ENCODE peak calls at places on chromosomes 6 and 20, in four cellular contexts. A is A549, P is tibial nerve, F is transverse colon. T is an unnamed sample.

GRCh38 chr20:23009636-23010035 is 25.5 kb upstream of the SSTR4 start:
- DNase-seq in A (peak; percentile 51), P (no peak), F (no peak), T (peak; percentile 64)

GRCh38 chr20:20138301-20139064 is 86.2 kb downstream of the CFAP61 start:
- DNase-seq in A (no peak), P (no peak), F (no peak), T (no peak)

GRCh38 chr6:162063666-162064065 is 663.9 kb downstream of the PRKN start:
- DNase-seq in A (no peak), P (no peak), F (no peak), T (no peak)

GRCh38 chr20:6819599-6819998 is 52.1 kb downstream of the BMP2 start:
- DNase-seq in A (no peak), P (no peak), F (peak; percentile 19), T (no peak)

GRCh38 chr6:136666041-136666440 is 115.8 kb upstream of the MAP7 start:
- DNase-seq in A (no peak), P (no peak), F (no peak), T (no peak)

GRCh38 chr20:59082077-59082740 is 39.6 kb upstream of the PRELID3B start:
- DNase-seq in A (no peak), P (no peak), F (no peak), T (no peak)

GRCh38 chr6:95574811-95575210 is 2.5 kb upstream of the MANEA start:
- DNase-seq in A (no peak), P (no peak), F (no peak), T (no peak)

GRCh38 chr6:73644941-73645591 is 8.7 kb downstream of the SLC17A5 start:
- DNase-seq in A (no peak), P (no peak), F (no peak), T (no peak)

GRCh38 chr6:57248311-57248895 is 26.3 kb upstream of the RAB23 start:
- DNase-seq in A (no peak), P (no peak), F (no peak), T (no peak)

GRCh38 chr20:49501917-49502316 is 19.4 kb upstream of the KCNB1 start:
- DNase-seq in A (no peak), P (no peak), F (no peak), T (no peak)

GRCh38 chr6:107618672-107619071 is 128.8 kb downstream of the SOBP start:
- DNase-seq in A (no peak), P (no peak), F (peak; percentile 20), T (no peak)

GRCh38 chr6:103079867-103080266 is 1686.4 kb downstream of the GRIK2 start:
- DNase-seq in A (no peak), P (no peak), F (no peak), T (no peak)

GRCh38 chr6:82030761-82031160 is 216.8 kb downstream of the IBTK start:
- DNase-seq in A (no peak), P (no peak), F (no peak), T (no peak)

GRCh38 chr20:36825374-36826104 is 50.4 kb upstream of the TLDC2 start:
- DNase-seq in A (no peak), P (no peak), F (no peak), T (no peak)

GRCh38 chr6:84274856-84275255 is 47.4 kb upstream of the CEP162 start:
- DNase-seq in A (no peak), P (no peak), F (no peak), T (no peak)

GRCh38 chr6:84271086-84271716 is 43.8 kb upstream of the CEP162 start:
- DNase-seq in A (no peak), P (no peak), F (no peak), T (no peak)

GRCh38 chr6:84272298-84272697 is 44.9 kb upstream of the CEP162 start:
- DNase-seq in A (no peak), P (no peak), F (no peak), T (no peak)

GRCh38 chr6:84268781-84269180 is 41.3 kb upstream of the CEP162 start:
- DNase-seq in A (no peak), P (no peak), F (no peak), T (no peak)

GRCh38 chr6:84269947-84270733 is 42.7 kb upstream of the CEP162 start:
- DNase-seq in A (no peak), P (no peak), F (no peak), T (no peak)
- TF ChIP-seq EP300 in A (no peak), P (no peak), F (no peak), T (no peak)

GRCh38 chr6:151325075-151326050 is 66.0 kb downstream of the ZBTB2 start:
- DNase-seq in A (peak; percentile 44), P (peak; percentile 58), F (peak; percentile 45), T (peak; percentile 48)

GRCh38 chr6:151322570-151322969 is 68.8 kb downstream of the ZBTB2 start:
- DNase-seq in A (no peak), P (no peak), F (no peak), T (no peak)

GRCh38 chr6:151321438-151321837 is 69.9 kb downstream of the ZBTB2 start:
- DNase-seq in A (no peak), P (no peak), F (no peak), T (no peak)

GRCh38 chr6:151327079-151327478 is 64.3 kb downstream of the ZBTB2 start:
- DNase-seq in A (no peak), P (no peak), F (no peak), T (no peak)

DNA sequence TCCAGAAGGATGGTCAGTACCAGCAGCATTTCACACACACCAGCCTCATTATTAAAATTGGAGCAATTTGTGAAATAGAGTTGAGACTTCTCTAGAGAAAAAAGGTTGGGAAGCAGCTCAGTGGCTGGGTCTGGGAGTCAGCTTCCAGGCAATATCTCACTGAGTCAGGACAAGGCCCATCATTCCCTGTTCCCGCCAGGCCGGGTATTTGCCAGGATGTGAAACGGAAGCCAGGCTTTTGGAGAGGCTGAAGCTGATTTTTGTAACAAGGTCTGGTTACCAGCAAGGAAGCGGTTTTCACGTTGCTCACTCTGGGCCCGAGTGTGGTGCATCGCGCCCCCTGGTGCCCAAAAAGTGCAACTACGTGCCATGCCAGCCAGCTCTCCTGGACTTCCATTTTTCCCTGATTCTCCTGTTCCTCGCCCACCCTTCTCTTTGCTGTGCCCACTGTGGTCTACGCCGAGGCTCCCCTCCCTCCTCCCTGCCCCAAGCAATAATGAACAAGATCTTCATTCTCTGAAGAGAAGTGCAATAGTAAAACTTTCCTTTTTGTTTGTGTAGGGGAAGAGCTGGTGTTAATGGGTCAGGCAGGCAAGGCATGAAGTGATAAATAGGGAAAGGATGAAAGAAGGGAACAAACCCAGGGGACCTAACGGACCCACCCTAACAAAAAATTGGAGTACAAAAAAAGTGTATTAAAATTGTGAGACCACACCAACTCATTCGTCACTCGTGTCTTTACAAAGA is 67.1 kb downstream of the ZBTB2 start:
- DNase-seq in A (peak; percentile 20), P (peak; percentile 85), F (peak; percentile 83), T (peak; percentile 80)
- TF ChIP-seq EP300 in A (no peak), P (peak; percentile 86), F (peak; percentile 87), T (peak; percentile 45)

GRCh38 chr6:3252861-3253596 is 5.7 kb upstream of the PSMG4 start:
- DNase-seq in A (no peak), P (no peak), F (no peak), T (no peak)

GRCh38 chr6:3250278-3250677 is 8.5 kb upstream of the PSMG4 start:
- DNase-seq in A (no peak), P (no peak), F (no peak), T (no peak)

GRCh38 chr6:3252369-3252768 is 6.4 kb upstream of the PSMG4 start:
- DNase-seq in A (no peak), P (no peak), F (no peak), T (no peak)

GRCh38 chr6:3249821-3250220 is 8.9 kb upstream of the PSMG4 start:
- DNase-seq in A (no peak), P (no peak), F (no peak), T (no peak)

DNA sequence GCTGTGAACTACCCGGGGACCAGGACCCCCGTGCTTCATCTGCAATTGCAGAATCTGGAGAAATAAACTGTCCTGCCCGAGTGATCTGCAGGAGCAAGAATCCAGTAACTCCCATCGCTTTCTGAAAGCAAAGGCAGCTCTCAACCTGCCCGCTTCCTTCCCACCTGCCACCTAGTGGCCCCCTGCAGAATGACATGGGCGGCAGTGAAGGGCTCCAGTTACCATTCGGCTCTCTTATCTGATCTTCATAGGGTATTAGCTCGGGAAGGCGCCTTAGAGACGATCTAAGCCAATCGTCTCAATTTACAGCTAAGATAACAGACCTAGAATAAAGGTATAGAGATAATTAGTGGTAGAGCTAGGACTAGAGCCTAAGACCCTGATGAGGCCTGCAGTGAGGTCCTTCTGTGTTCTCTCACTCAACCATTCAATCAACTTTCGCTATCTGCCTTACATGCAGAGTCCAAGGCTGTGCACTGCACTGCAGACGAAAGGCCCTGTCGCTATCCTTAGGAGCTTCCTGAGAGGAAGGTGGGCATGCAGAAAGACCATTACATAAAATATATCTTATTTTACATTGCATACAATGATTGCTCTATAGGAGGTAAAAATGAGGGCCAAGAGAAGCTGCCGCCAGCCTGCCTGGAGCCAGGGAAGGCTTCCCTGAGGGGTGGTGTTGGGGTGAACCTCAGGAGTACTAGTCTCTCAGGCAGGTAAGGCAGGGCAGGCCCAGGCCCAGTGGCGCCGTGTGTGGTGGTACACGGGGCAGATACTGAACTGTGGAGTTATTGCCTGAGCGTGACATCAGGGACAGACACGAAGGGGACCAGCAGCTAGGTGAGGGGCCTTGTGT is 7.1 kb upstream of the PSMG4 start:
- DNase-seq in A (peak; percentile 75), P (peak; percentile 88), F (peak; percentile 90), T (peak; percentile 89)
- TF ChIP-seq EP300 in A (no peak), P (peak; percentile 71), F (no peak), T (no peak)

GRCh38 chr6:85405175-85405852 is 44.6 kb upstream of the NT5E start:
- DNase-seq in A (peak; percentile 25), P (no peak), F (peak; percentile 50), T (peak; percentile 37)
- TF ChIP-seq EP300 in A (peak; percentile 38), P (no peak), F (no peak), T (no peak)

DNA sequence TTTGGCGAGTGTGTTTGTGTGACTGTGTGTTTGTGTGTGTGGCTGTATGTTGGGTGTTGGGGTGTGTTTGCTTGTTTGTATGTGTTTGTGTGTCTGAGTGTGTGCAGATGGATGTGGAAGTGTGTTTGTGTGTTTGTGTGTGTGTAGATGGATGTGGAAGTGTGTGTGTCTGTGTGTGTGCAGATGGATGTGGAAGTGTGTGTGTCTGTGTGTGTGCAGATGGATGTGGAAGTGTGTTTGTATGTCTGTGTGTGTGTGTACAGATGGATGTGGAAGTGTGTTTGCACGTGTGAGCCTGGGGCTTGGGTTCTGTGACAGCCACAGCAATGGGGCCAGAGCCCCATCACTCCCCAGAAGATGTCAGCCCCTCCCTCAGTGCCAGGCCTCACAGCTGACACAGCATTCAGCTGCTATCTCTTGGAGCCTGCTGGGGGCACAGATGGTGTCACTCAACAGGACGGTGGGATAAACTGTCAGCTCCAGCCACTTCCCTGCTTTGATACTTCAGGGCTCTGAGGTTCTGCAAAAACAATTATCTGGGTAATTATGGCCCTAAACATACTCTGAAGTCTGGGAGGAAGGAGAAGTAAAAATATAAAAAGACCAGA is 98.7 kb upstream of the RNF24 start:
- DNase-seq in A (no peak), P (no peak), F (no peak), T (no peak)
- TF ChIP-seq EP300 in A (no peak), P (no peak), F (no peak), T (no peak)

DNA sequence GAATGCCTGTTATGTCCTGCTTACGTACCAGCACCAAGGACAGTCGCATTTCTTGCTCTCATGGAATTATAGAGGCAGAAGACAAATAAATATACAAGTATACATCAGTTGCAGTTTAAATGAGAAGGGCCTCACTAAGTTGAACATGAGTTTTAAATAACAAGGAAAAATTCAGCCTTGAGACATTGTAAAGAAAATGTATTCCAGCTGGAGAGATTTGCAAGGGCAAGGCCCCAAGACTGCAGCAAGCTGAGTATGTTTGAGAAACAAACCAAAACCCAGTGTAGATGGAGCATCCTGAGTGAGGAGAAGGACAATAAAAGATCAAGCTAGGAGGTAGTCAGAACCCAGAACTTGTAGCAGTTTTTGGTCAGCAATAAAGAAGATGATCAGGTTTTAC is 123.2 kb upstream of the BMP5 start:
- DNase-seq in A (no peak), P (no peak), F (no peak), T (no peak)
- TF ChIP-seq EP300 in A (no peak), P (no peak), F (no peak), T (no peak)

T was measured in stomach.